ENCODE peak calls at places on chromosomes 1 and 21, in four cellular contexts. W is PC-3, R is RWPE1, Q is mesothelial cell of epicardium. K is an unnamed sample.

GRCh38 chr1:94194079-94194478 is 43.3 kb downstream of the ARHGAP29 start:
- DNase-seq in W (no peak), R (no peak), Q (no peak), K (no peak)

GRCh38 chr1:241611063-241611462 is 29.1 kb downstream of the CHML start:
- DNase-seq in W (peak), R (peak), Q (no peak), K (no peak)

GRCh38 chr1:173315296-173315695 is 108.2 kb upstream of the TNFSF4 start:
- DNase-seq in W (no peak), R (no peak), Q (no peak), K (no peak)

GRCh38 chr1:100624886-100625430 is 87.0 kb downstream of the GPR88 start:
- DNase-seq in W (no peak), R (no peak), Q (no peak), K (no peak)

GRCh38 chr1:2210084-2210653 is 15.6 kb upstream of the FAAP20 start:
- DNase-seq in W (no peak), R (no peak), Q (no peak), K (no peak)

GRCh38 chr1:87143413-87144135 is 185.1 kb upstream of the LMO4 start:
- DNase-seq in W (no peak), R (no peak), Q (no peak), K (no peak)

GRCh38 chr1:195580988-195581387 is 1027.3 kb downstream of the KCNT2 start:
- DNase-seq in W (peak), R (peak), Q (no peak), K (no peak)

GRCh38 chr1:12450831-12451559 is 167.0 kb downstream of the DHRS3 start:
- DNase-seq in W (no peak), R (no peak), Q (no peak), K (no peak)

GRCh38 chr21:42039911-42040351 is 29.8 kb upstream of the ZBTB21 start:
- DNase-seq in W (no peak), R (no peak), Q (no peak), K (no peak)

GRCh38 chr1:204075890-204076837 is 3.2 kb downstream of the SOX13 start:
- DNase-seq in W (no peak), R (no peak), Q (no peak), K (no peak)

GRCh38 chr1:23801338-23801748 is 789 bp upstream of the GALE start:
- DNase-seq in W (peak), R (no peak), Q (no peak), K (no peak)

GRCh38 chr1:74145086-74145485 is 52.9 kb downstream of the LRRIQ3 start:
- DNase-seq in W (no peak), R (no peak), Q (no peak), K (no peak)

GRCh38 chr21:36881223-36881622 is 85.2 kb downstream of the HLCS start:
- DNase-seq in W (no peak), R (no peak), Q (no peak), K (no peak)

GRCh38 chr1:161986328-161986727 is 37.3 kb downstream of the OLFML2B start:
- DNase-seq in W (no peak), R (no peak), Q (no peak), K (no peak)

DNA sequence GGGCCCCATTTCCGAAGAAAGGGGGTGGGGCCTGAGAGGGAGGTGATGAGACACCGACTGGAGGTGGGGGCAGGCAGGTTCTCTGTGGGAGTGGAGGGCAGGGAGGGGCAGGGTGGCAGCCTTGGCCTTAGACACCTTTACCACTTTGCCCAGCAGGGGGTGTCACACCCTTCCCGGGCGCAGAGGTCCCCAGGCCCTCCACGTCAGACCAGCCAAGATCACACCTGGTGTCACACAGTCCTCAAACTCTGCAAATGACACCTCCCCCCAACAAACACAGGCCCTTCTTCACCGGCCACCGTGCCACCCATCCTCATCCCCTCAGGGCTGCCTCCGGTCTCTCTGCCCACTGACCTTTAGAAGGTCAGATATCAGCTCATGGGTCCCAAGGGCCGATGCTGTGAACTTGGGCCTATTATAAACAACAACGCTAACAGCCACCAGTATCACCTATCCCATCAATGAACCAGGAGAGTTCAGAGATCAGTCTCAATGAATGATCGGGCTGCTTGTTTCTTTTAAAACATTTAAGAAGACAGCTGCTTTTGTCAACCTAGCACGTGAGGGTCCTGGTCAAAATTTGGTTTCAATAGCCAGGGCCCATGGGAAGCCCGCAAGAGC is 103.9 kb downstream of the CASZ1 start:
- DNase-seq in W (peak), R (peak), Q (no peak), K (peak)
- TF ChIP-seq CTCF in W (peak), R (peak), Q (peak), K (no peak)

GRCh38 chr1:96080925-96081324 is 640.7 kb upstream of the PTBP2 start:
- DNase-seq in W (peak), R (no peak), Q (no peak), K (no peak)
- TF ChIP-seq CTCF in W (peak), R (no peak), Q (no peak), K (no peak)

GRCh38 chr1:46535063-46535462 is 16.4 kb downstream of the KNCN start:
- DNase-seq in W (peak), R (no peak), Q (no peak), K (no peak)
- TF ChIP-seq CTCF in W (peak), R (peak), Q (no peak), K (no peak)

GRCh38 chr1:157751283-157751682 is 25.6 kb downstream of the FCRL2 start:
- DNase-seq in W (no peak), R (no peak), Q (no peak), K (no peak)
- TF ChIP-seq CTCF in W (no peak), R (no peak), Q (no peak), K (no peak)

GRCh38 chr1:157353546-157353945 is 198.8 kb downstream of the FCRL5 start:
- DNase-seq in W (no peak), R (no peak), Q (no peak), K (no peak)
- TF ChIP-seq CTCF in W (no peak), R (no peak), Q (no peak), K (no peak)

GRCh38 chr1:77683142-77683835 is 831 bp upstream of the ZZZ3 start:
- DNase-seq in W (peak), R (peak), Q (peak), K (peak)

GRCh38 chr1:77678628-77679610 is 3.5 kb downstream of the ZZZ3 start:
- DNase-seq in W (no peak), R (no peak), Q (no peak), K (no peak)

GRCh38 chr1:77683836-77684148 is 1.3 kb upstream of the ZZZ3 start:
- DNase-seq in W (no peak), R (no peak), Q (no peak), K (no peak)

GRCh38 chr1:77680173-77680572 is 2.3 kb downstream of the ZZZ3 start:
- DNase-seq in W (no peak), R (no peak), Q (no peak), K (no peak)

GRCh38 chr1:77682442-77683141 is at the start of gene ZZZ3:
- DNase-seq in W (peak), R (peak), Q (peak), K (peak)
- TF ChIP-seq CTCF in W (no peak), R (no peak), Q (no peak), K (no peak)

GRCh38 chr1:167051907-167052306 is 38.3 kb downstream of the GPA33 start:
- DNase-seq in W (no peak), R (no peak), Q (no peak), K (no peak)

GRCh38 chr1:167054946-167055630 is 35.1 kb downstream of the GPA33 start:
- DNase-seq in W (no peak), R (no peak), Q (no peak), K (no peak)

GRCh38 chr1:167056529-167057296 is 33.5 kb downstream of the GPA33 start:
- DNase-seq in W (no peak), R (no peak), Q (no peak), K (no peak)

GRCh38 chr1:167054531-167054930 is 35.6 kb downstream of the GPA33 start:
- DNase-seq in W (no peak), R (no peak), Q (no peak), K (no peak)

GRCh38 chr1:167052389-167052788 is 37.8 kb downstream of the GPA33 start:
- DNase-seq in W (peak), R (peak), Q (no peak), K (no peak)
- TF ChIP-seq CTCF in W (peak), R (no peak), Q (peak), K (no peak)

DNA sequence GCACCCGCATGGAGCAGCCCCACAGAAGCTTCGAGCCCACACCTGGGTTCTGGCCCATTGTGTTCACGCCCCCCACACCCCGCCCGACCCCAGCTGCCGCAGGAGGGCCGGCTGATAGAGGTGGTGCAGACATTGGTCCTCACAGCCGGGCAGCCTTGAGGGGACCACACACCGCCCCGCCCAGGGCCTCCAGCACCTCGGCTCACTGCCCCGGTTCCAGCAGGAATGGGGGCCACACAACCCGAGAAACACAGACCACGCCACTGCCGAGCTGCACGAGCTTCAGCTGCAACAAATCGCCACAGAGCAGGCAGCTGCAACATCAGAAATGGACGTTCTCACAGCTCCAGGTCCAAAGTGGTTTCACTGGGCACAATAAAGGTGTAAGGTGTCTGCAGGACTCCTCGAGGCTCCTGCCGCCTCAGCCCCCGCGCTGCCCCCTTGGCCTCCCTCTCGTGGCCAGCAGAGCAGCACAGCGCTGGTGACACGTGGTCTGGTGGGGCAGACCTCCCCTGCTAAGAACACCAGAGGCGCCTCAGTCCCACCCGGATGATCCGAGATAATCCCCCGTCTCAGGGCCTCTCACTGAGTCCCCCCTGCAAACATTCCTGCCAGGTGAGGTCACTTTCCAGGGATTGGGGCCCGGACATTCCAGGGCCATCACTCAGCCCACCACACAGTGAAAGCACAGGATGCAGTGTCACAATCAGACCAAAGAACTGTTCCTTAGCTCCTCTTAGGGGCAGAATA is 62.3 kb upstream of the ADARB1 start:
- DNase-seq in W (peak), R (peak), Q (peak), K (no peak)
- TF ChIP-seq CTCF in W (no peak), R (no peak), Q (no peak), K (no peak)

GRCh38 chr1:146039844-146040194 is 18.3 kb upstream of the HJV start:
- DNase-seq in W (peak), R (no peak), Q (no peak), K (no peak)

GRCh38 chr1:146032613-146033219 is 11.2 kb upstream of the HJV start:
- DNase-seq in W (peak), R (no peak), Q (no peak), K (no peak)

GRCh38 chr1:146036241-146036989 is 14.9 kb upstream of the HJV start:
- DNase-seq in W (no peak), R (no peak), Q (no peak), K (no peak)

GRCh38 chr1:146034976-146035469 is 13.5 kb upstream of the HJV start:
- DNase-seq in W (peak), R (no peak), Q (no peak), K (no peak)

GRCh38 chr1:146036990-146037646 is 15.6 kb upstream of the HJV start:
- DNase-seq in W (peak), R (peak), Q (peak), K (peak)
- TF ChIP-seq CTCF in W (no peak), R (no peak), Q (no peak), K (no peak)

GRCh38 chr1:159775716-159776115 is 5.0 kb upstream of the DUSP23 start:
- DNase-seq in W (peak), R (peak), Q (no peak), K (no peak)
- TF ChIP-seq CTCF in W (peak), R (peak), Q (no peak), K (no peak)